ENCODE peak calls at places on chromosomes 3 and 15, in nine cellular contexts. A, G, J, P, X, B, U, L and S are unnamed samples.

GRCh38 chr3:122310361-122310760 is 14.7 kb upstream of the CSTA start:
- DNase-seq in A (no peak), X (no peak), P (no peak), U (no peak), B (no peak), L (no peak), J (no peak), G (no peak), S (no peak)

GRCh38 chr3:128416578-128417150 is 50.0 kb downstream of the DNAJB8 start:
- DNase-seq in J (peak), A (no peak), U (no peak), L (no peak), P (peak), B (no peak), G (no peak), X (no peak), S (peak)

GRCh38 chr3:58336135-58336882 is 3.6 kb downstream of the PXK start:
- DNase-seq in X (no peak), L (no peak), B (no peak), P (peak), A (no peak), J (no peak), G (no peak), U (no peak), S (peak)

GRCh38 chr3:173700336-173700735 is 302.8 kb downstream of the NLGN1 start:
- DNase-seq in G (no peak), X (no peak), P (no peak), A (no peak), U (no peak), L (no peak), J (no peak), B (no peak), S (no peak)

GRCh38 chr3:128745742-128746141 is 19.8 kb downstream of the RAB7A start:
- DNase-seq in P (no peak), A (no peak), X (no peak), B (no peak), G (no peak), L (no peak), U (no peak), J (no peak), S (no peak)

GRCh38 chr3:60277376-60277800 is 973.9 kb downstream of the FHIT start:
- DNase-seq in X (no peak), U (no peak), B (no peak), P (no peak), L (no peak), J (no peak), G (no peak), A (no peak), S (no peak)

GRCh38 chr3:176274161-176274560 is 923.1 kb downstream of the TBL1XR1 start:
- DNase-seq in X (no peak), B (no peak), G (no peak), U (no peak), L (no peak), J (no peak), A (no peak), P (no peak), S (no peak)

GRCh38 chr3:168398371-168399030 is 302.8 kb upstream of the GOLIM4 start:
- DNase-seq in A (no peak), U (no peak), G (no peak), B (no peak), X (no peak), L (no peak), J (no peak), P (peak), S (peak)

GRCh38 chr3:22231061-22231460 is 480.1 kb upstream of the ZNF385D start:
- DNase-seq in U (no peak), A (no peak), L (no peak), P (no peak), G (no peak), J (no peak), B (no peak), X (no peak), S (no peak)

GRCh38 chr3:116393199-116393598 is 52.1 kb downstream of the LSAMP start:
- DNase-seq in B (no peak), L (no peak), A (no peak), U (no peak), J (no peak), G (peak), P (no peak), X (no peak), S (no peak)

GRCh38 chr15:27059610-27060202 is 88.7 kb downstream of the GABRG3 start:
- DNase-seq in A (no peak), G (no peak), J (no peak), X (no peak), P (peak), L (no peak), B (no peak), U (peak), S (peak)

GRCh38 chr3:42601898-42602581 is 1.6 kb downstream of the NKTR start:
- DNase-seq in J (no peak), G (no peak), A (no peak), B (no peak), L (no peak), U (no peak), X (no peak), P (peak), S (no peak)

GRCh38 chr3:30078736-30079135 is 527.7 kb upstream of the TGFBR2 start:
- DNase-seq in B (no peak), L (no peak), U (no peak), X (no peak), A (no peak), G (no peak), P (no peak), J (no peak), S (no peak)

GRCh38 chr15:96334017-96334704 is 3.7 kb downstream of the NR2F2 start:
- DNase-seq in U (no peak), B (peak), L (peak), P (no peak), A (no peak), G (no peak), J (no peak), X (no peak), S (no peak)

GRCh38 chr3:50503504-50503903 is at the start of gene CACNA2D2:
- DNase-seq in X (no peak), B (peak), P (no peak), G (peak), L (no peak), U (peak), J (peak), A (peak), S (no peak)

GRCh38 chr15:89023311-89023961 is 64.8 kb upstream of the ABHD2 start:
- DNase-seq in B (no peak), G (no peak), X (no peak), U (no peak), J (no peak), P (peak), A (no peak), L (no peak), S (no peak)

GRCh38 chr3:126316515-126316939 is 40.7 kb downstream of the KLF15 start:
- DNase-seq in L (peak), U (no peak), X (no peak), G (no peak), A (no peak), P (no peak), J (no peak), B (peak), S (no peak)

GRCh38 chr3:50660386-50660785 is 14.3 kb upstream of the DOCK3 start:
- DNase-seq in U (no peak), X (no peak), B (no peak), L (no peak), A (no peak), P (no peak), G (peak), J (peak), S (no peak)

GRCh38 chr3:72892870-72893269 is 5.0 kb downstream of the GXYLT2 start:
- DNase-seq in G (no peak), X (no peak), P (no peak), B (no peak), J (no peak), U (peak), L (no peak), A (no peak), S (no peak)

GRCh38 chr15:53787349-53787748 is 27.9 kb upstream of the WDR72 start:
- DNase-seq in P (no peak), X (no peak), B (no peak), U (no peak), A (no peak), G (no peak), L (no peak), J (no peak), S (no peak)

GRCh38 chr15:74133071-74133702 is 2.8 kb downstream of the ISLR2 start:
- DNase-seq in U (no peak), P (no peak), A (no peak), L (no peak), B (no peak), J (no peak), G (no peak), X (no peak), S (no peak)

GRCh38 chr3:64254443-64254842 is 29.2 kb upstream of the PRICKLE2 start:
- DNase-seq in A (no peak), G (no peak), U (no peak), L (no peak), X (no peak), J (no peak), P (no peak), B (no peak), S (no peak)

GRCh38 chr15:45634442-45635190 is at the start of gene SQOR:
- DNase-seq in B (peak), J (peak), L (peak), U (no peak), P (peak), X (peak), G (peak), A (peak), S (peak)

GRCh38 chr3:56783644-56784451 is 17.9 kb downstream of the ARHGEF3 start:
- DNase-seq in P (peak), B (no peak), A (peak), G (no peak), L (no peak), J (peak), X (no peak), U (no peak), S (peak)

GRCh38 chr15:74504418-74504817 is 36.6 kb upstream of the ARID3B start:
- DNase-seq in B (no peak), U (no peak), L (no peak), J (no peak), X (no peak), G (no peak), A (no peak), P (peak), S (no peak)

GRCh38 chr15:42139596-42139995 is 16.8 kb downstream of the PLA2G4F start:
- DNase-seq in U (no peak), X (no peak), J (peak), B (no peak), L (no peak), A (no peak), G (no peak), P (no peak), S (no peak)

GRCh38 chr3:32794487-32795308 is 23.1 kb upstream of the TRIM71 start:
- DNase-seq in U (no peak), J (no peak), P (peak), A (no peak), L (no peak), B (no peak), G (no peak), X (no peak), S (no peak)

GRCh38 chr3:170301404-170301803 is 56.1 kb upstream of the SKIL start:
- DNase-seq in J (no peak), X (no peak), U (no peak), P (peak), B (no peak), G (no peak), A (no peak), L (no peak), S (peak)

GRCh38 chr15:51243774-51244173 is 94.6 kb downstream of the CYP19A1 start:
- DNase-seq in A (no peak), G (no peak), P (peak), L (no peak), B (no peak), U (no peak), X (no peak), J (no peak), S (no peak)

GRCh38 chr3:111080357-111080937 is 8.8 kb downstream of the NECTIN3 start:
- DNase-seq in L (no peak), B (no peak), U (no peak), A (no peak), J (no peak), G (no peak), X (no peak), P (peak), S (peak)

GRCh38 chr15:94240486-94240885 is 9.1 kb downstream of the MCTP2 start:
- DNase-seq in B (no peak), A (no peak), G (no peak), U (no peak), X (no peak), J (no peak), L (no peak), P (no peak), S (no peak)

GRCh38 chr3:146199762-146200161 is 38.8 kb upstream of the PLOD2 start:
- DNase-seq in G (no peak), J (no peak), P (no peak), X (no peak), B (no peak), U (no peak), A (no peak), L (no peak), S (no peak)

GRCh38 chr15:89243046-89243690 is 611 bp upstream of the FANCI start:
- DNase-seq in X (no peak), A (no peak), U (no peak), G (peak), B (no peak), P (peak), J (no peak), L (no peak), S (peak)

GRCh38 chr3:125109541-125109925 is 53.7 kb upstream of the HEG1 start:
- DNase-seq in P (no peak), L (peak), B (no peak), A (no peak), G (no peak), X (no peak), J (no peak), U (no peak), S (no peak)

GRCh38 chr3:188332085-188332484 is 178.1 kb downstream of the LPP start:
- DNase-seq in P (no peak), X (no peak), U (no peak), J (no peak), A (no peak), G (no peak), B (no peak), L (no peak), S (no peak)

GRCh38 chr15:78325092-78325843 is 14.9 kb upstream of the CRABP1 start:
- DNase-seq in P (peak), X (no peak), J (no peak), B (no peak), U (no peak), G (no peak), L (no peak), A (no peak), S (peak)

GRCh38 chr3:159726231-159726964 is 262.2 kb upstream of the IL12A start:
- DNase-seq in L (no peak), J (no peak), P (peak), A (no peak), G (no peak), U (no peak), B (no peak), X (no peak), S (peak)

GRCh38 chr3:133988631-133989161 is 41.0 kb downstream of the SLCO2A1 start:
- DNase-seq in U (no peak), L (no peak), X (no peak), A (no peak), B (no peak), G (no peak), P (no peak), J (no peak), S (no peak)

DNA sequence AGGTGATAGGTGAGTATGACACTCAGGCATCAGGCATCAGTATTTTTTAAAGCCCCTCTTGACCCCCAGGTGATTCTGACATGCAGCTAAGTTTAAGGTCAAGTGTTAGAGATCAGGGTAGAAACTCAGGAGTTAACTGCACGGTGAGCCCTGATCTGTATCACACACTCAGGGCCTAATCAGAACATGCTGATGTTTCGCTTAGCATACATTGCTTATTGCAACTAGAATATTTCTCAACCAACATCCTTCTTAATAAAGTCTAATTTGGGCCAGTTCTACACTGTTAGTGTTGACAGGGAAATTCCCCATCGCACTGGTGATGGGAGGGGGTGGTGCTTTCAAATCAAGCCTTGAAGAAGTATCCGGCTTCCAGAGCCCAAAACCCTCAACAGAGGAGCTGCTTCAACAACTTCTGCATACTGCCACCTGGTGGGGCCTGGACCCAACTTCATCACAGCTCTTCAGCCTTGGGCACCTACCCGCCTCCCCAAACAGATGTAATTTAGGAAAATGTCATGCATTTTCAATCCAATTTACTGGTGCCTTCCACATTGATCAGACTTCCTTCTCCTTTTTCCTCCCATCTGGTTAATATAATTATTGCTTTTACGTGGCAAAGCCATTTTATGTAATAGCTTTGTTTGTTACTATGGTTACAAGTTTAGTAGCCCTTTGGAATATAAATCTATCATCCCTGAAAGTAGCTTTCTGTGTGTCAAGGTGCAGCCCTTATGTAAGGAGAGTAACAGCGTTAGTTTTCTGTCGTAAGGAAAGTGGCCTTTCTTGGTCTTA is 312.2 kb downstream of the RORA start:
- DNase-seq in B (peak), G (peak), A (peak), X (peak), L (peak), J (peak), P (peak), U (peak), S (peak)
- H3K4me3 ChIP-seq in B (peak), G (peak), A (no peak), X (peak), L (peak), J (no peak), P (no peak), U (peak), S (peak)

DNA sequence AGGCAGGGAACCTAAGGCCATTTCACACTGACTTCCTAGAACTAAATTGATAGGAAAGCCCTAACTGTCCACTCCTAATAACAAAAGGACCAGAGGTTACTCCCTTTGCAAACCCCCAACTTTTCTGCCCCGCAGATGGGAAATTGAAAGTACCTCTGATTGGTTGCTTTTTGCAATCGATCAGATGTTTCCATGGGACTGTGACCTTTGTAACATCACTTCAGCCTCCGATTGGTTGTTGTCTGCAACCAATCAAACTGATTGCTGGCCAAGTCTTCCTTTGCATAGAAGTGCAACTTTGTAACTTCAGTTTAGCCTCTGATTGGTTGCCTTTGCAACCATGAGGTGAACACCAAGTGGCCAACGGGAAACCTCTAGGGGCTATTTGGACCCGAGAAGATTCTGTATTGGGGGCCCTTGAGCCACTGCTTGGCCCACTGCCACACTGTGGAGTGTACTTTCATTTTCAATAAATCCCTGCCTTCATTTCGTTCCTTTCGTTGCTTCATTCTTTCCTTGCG is 11.3 kb upstream of the KNL1 start:
- DNase-seq in A (no peak), U (no peak), L (no peak), X (no peak), B (no peak), J (no peak), G (no peak), P (no peak), S (peak)
- H3K4me3 ChIP-seq in A (no peak), U (no peak), L (peak), X (peak), B (peak), J (peak), G (peak), P (no peak), S (peak)

GRCh38 chr15:47622058-47622457 is 95.2 kb upstream of the SEMA6D start:
- DNase-seq in X (no peak), A (no peak), L (no peak), P (no peak), B (no peak), U (no peak), J (no peak), G (no peak), S (no peak)
- H3K4me3 ChIP-seq in X (no peak), A (no peak), L (no peak), P (no peak), B (no peak), U (no peak), J (no peak), G (no peak), S (no peak)

DNA sequence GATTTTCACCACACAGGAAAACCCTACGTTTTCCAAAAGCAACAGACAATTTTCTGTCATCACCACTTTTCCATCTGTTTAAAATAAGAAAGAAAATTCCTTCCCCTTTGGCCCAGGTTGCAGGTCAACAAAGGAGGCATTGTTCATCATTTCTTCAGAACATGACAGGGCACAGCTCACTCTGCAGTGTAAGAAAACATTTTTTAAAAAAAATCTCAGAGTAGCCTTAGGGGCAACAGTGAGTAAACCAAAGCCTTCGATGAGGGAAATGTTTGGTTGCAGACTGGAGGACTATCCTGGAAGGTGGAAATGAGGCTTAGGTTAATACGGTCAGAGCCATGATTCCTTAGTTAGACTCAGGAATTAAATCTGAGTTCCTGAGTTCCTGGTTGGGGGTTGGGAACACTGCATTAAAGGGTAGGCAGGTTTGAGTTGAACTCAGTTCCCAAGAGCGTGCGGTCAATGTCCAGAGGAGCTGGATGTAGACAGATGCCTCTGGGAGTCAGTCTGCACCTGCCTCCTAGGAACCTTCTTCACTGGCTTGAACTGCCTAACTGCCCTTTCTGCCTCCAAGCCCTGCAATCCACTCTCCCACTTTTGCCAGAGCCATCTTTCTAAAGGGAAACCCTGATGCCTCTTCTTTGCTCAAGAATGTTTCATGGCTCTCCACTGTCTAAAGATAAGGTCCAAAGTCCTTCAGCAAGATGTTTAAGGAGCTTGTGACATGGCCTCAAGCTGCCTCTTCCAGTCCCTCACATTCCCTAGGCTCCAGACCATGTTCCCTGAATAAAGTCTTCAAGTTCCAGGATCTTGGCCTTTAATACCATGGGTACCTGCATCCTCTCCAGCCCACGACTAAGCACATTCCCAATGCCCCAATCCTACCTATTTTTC is 3.2 kb upstream of the HES1 start:
- DNase-seq in U (no peak), L (no peak), J (no peak), A (no peak), B (no peak), P (no peak), X (no peak), G (no peak), S (no peak)
- H3K4me3 ChIP-seq in U (no peak), L (no peak), J (no peak), A (no peak), B (no peak), P (no peak), X (no peak), G (no peak), S (no peak)

GRCh38 chr3:66464512-66464894 is 36.3 kb downstream of the LRIG1 start:
- DNase-seq in B (no peak), L (no peak), A (no peak), G (no peak), P (peak), J (no peak), X (no peak), U (no peak), S (peak)

GRCh38 chr3:66465034-66465433 is 35.8 kb downstream of the LRIG1 start:
- DNase-seq in L (no peak), G (no peak), U (no peak), J (no peak), X (no peak), P (no peak), B (no peak), A (no peak), S (no peak)

GRCh38 chr3:66468016-66468735 is 32.6 kb downstream of the LRIG1 start:
- DNase-seq in G (no peak), P (peak), A (no peak), U (no peak), J (no peak), X (no peak), B (no peak), L (no peak), S (peak)

GRCh38 chr3:66465587-66465986 is 35.2 kb downstream of the LRIG1 start:
- DNase-seq in U (no peak), P (no peak), A (no peak), J (no peak), G (no peak), L (no peak), X (no peak), B (no peak), S (no peak)

GRCh38 chr3:66466606-66467270 is 34.1 kb downstream of the LRIG1 start:
- DNase-seq in X (no peak), B (no peak), A (no peak), J (no peak), L (no peak), P (no peak), G (no peak), U (no peak), S (no peak)
- H3K4me3 ChIP-seq in X (no peak), B (no peak), A (no peak), J (no peak), L (no peak), P (no peak), G (peak), U (no peak), S (no peak)